ENCODE peak calls at places on chromosomes 5 and 9, in nine cellular contexts. L is fibroblast of mammary gland, F is neural progenitor cell, B is cardiac fibroblast, V is astrocyte of the spinal cord, D is pancreas, U is GM12878, Y is GM12865, R is spleen. Z is an unnamed sample.

GRCh38 chr5:41392016-41392415 is 118.4 kb downstream of the PLCXD3 start:
- DNase-seq in V (no peak), U (no peak), D (no peak), L (no peak), Y (no peak), F (no peak), B (no peak), R (no peak), Z (no peak)

GRCh38 chr5:150395690-150395979 is 17.1 kb downstream of the CD74 start:
- DNase-seq in L (no peak), V (no peak), D (no peak), F (no peak), B (no peak), R (no peak), Y (no peak), U (no peak), Z (no peak)

GRCh38 chr5:159051431-159052281 is 48.1 kb downstream of the EBF1 start:
- DNase-seq in B (peak), F (peak), R (peak), V (no peak), D (peak), L (no peak), U (no peak), Y (peak), Z (no peak)

GRCh38 chr9:109817146-109817845 is 37.3 kb downstream of the PALM2AKAP2 start:
- DNase-seq in U (no peak), L (peak), F (no peak), R (no peak), B (peak), V (peak), Y (no peak), D (no peak), Z (no peak)

GRCh38 chr5:138725153-138725884 is 27.9 kb upstream of the CTNNA1 start:
- DNase-seq in L (peak), R (no peak), B (peak), F (peak), U (no peak), D (no peak), V (peak), Y (peak), Z (no peak)

GRCh38 chr9:87323933-87324332 is 173.7 kb upstream of the DAPK1 start:
- DNase-seq in R (no peak), Y (no peak), L (no peak), V (no peak), D (no peak), B (no peak), F (no peak), U (no peak), Z (no peak)

GRCh38 chr5:62689599-62690368 is 111.2 kb downstream of the LRRC70 start:
- DNase-seq in B (peak), D (no peak), L (no peak), R (no peak), F (no peak), Y (peak), V (no peak), U (no peak), Z (no peak)

GRCh38 chr5:73380052-73380451 is 68.5 kb downstream of the FOXD1 start:
- DNase-seq in F (no peak), V (no peak), B (no peak), L (no peak), R (no peak), Y (no peak), D (no peak), U (no peak), Z (no peak)

GRCh38 chr5:78735834-78736463 is 87.4 kb upstream of the LHFPL2 start:
- DNase-seq in R (no peak), F (no peak), L (no peak), B (no peak), U (no peak), D (no peak), Y (no peak), V (no peak), Z (no peak)

GRCh38 chr9:99030610-99031009 is 74.3 kb upstream of the TGFBR1 start:
- DNase-seq in B (no peak), V (no peak), F (no peak), R (no peak), D (no peak), L (no peak), Y (no peak), U (no peak), Z (no peak)

GRCh38 chr5:143920772-143921171 is 108.8 kb downstream of the HMHB1 start:
- DNase-seq in V (peak), D (no peak), L (peak), B (peak), F (no peak), U (no peak), Y (no peak), R (no peak), Z (no peak)

GRCh38 chr5:4561403-4561802 is 578.7 kb upstream of the ADAMTS16 start:
- DNase-seq in Y (no peak), R (no peak), B (no peak), D (no peak), F (no peak), U (no peak), L (no peak), V (no peak), Z (no peak)

GRCh38 chr9:123933801-123934200 is 3.9 kb upstream of the DENND1A start:
- DNase-seq in L (no peak), R (no peak), F (no peak), U (no peak), Y (no peak), B (no peak), V (no peak), D (no peak), Z (no peak)

GRCh38 chr9:118614011-118614410 is 755.2 kb downstream of the BRINP1 start:
- DNase-seq in U (no peak), R (no peak), Y (no peak), B (no peak), F (no peak), D (no peak), L (no peak), V (no peak), Z (no peak)

GRCh38 chr9:131885144-131885609 is 145.3 kb upstream of the RAPGEF1 start:
- DNase-seq in U (no peak), L (no peak), B (peak), F (no peak), V (no peak), D (no peak), Y (no peak), R (no peak), Z (no peak)

GRCh38 chr5:91053733-91054010 is 329.4 kb downstream of the ARRDC3 start:
- DNase-seq in U (no peak), D (no peak), Y (no peak), V (no peak), R (no peak), L (no peak), F (no peak), B (peak), Z (no peak)

GRCh38 chr5:7437836-7438235 is 41.9 kb downstream of the ADCY2 start:
- DNase-seq in L (no peak), Y (no peak), B (no peak), F (no peak), R (no peak), U (no peak), V (no peak), D (no peak), Z (no peak)

GRCh38 chr9:131423171-131423581 is 29.3 kb downstream of the PRRC2B start:
- DNase-seq in B (peak), F (peak), D (peak), U (peak), R (peak), L (peak), Y (peak), V (peak), Z (peak)

GRCh38 chr9:129697111-129697955 is 31.9 kb downstream of the PRRX2 start:
- DNase-seq in L (peak), R (no peak), Y (no peak), V (peak), F (peak), D (peak), B (peak), U (no peak), Z (no peak)

GRCh38 chr9:137294091-137294683 is 7.9 kb downstream of the NRARP start:
- DNase-seq in F (peak), U (no peak), L (peak), Y (peak), D (peak), B (peak), R (no peak), V (peak), Z (no peak)

GRCh38 chr5:42951169-42951846 is 88.8 kb downstream of the ANXA2R start:
- DNase-seq in V (peak), L (peak), U (peak), B (peak), D (peak), R (peak), F (no peak), Y (peak), Z (no peak)

GRCh38 chr9:114304416-114305188 is 18.3 kb upstream of the ORM1 start:
- DNase-seq in Y (no peak), F (no peak), R (peak), V (no peak), D (peak), B (no peak), L (no peak), U (no peak), Z (no peak)

GRCh38 chr9:111937781-111938426 is 41.3 kb downstream of the UGCG start:
- DNase-seq in V (peak), D (no peak), Y (peak), B (peak), U (peak), L (peak), F (no peak), R (peak), Z (no peak)

GRCh38 chr5:151257731-151258715 is 5.0 kb downstream of the GM2A start:
- DNase-seq in B (peak), R (peak), U (peak), F (no peak), V (no peak), Y (peak), D (no peak), L (peak), Z (no peak)

GRCh38 chr5:10411336-10411735 is 30.3 kb upstream of the ROPN1L start:
- DNase-seq in Y (no peak), V (no peak), F (no peak), U (no peak), D (no peak), B (no peak), L (no peak), R (no peak), Z (no peak)
- TF ChIP-seq CTCF in Y (no peak), V (no peak), F (no peak), U (no peak), D (no peak), B (no peak), L (no peak), R (no peak), Z (no peak)

GRCh38 chr9:133971121-133971951 is 20.8 kb downstream of the VAV2 start:
- DNase-seq in Y (no peak), D (peak), U (no peak), L (no peak), B (no peak), R (peak), F (no peak), V (no peak), Z (no peak)

GRCh38 chr9:133972041-133972970 is 19.8 kb downstream of the VAV2 start:
- DNase-seq in B (no peak), L (no peak), F (no peak), Y (no peak), D (peak), V (no peak), R (peak), U (no peak), Z (no peak)

GRCh38 chr9:133973791-133974630 is 18.1 kb downstream of the VAV2 start:
- DNase-seq in B (no peak), L (no peak), Y (no peak), F (peak), D (peak), U (no peak), R (peak), V (no peak), Z (no peak)

GRCh38 chr9:133974631-133975341 is 17.3 kb downstream of the VAV2 start:
- DNase-seq in F (no peak), R (peak), D (peak), U (no peak), L (no peak), V (no peak), Y (no peak), B (no peak), Z (no peak)

DNA sequence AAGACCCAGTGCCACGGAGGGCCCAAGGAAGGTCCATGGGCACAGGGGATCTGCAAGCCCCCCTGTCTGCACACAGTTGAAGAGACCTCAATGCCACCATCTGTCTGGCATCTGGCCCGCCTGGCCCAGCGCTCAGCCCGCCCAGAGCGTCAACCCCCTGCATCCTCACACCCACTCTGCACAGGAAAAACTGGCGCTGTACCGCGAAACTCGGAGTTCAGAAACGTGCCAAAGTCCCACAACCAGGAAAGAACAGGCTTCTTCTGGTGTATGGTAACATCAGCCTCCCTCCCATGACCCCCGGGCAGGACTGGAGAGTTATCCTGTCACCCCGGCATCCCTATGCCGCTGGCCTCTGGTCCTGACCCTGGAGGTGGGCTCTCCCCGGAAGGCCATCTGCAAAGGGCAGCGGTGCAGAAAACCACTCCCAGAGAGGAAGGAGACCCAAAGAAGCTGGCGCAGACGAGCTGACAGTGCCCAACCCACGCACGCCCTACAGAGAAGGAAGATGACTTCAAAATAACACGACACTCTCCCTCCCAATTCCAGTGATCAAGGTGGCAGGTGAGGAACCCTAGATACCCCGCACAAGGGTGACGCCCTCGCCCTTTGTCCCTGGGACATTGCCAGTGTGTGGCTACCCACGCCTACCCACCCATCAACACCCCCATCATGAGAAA is 18.9 kb downstream of the VAV2 start:
- DNase-seq in V (no peak), L (no peak), F (no peak), Y (no peak), D (peak), B (no peak), U (no peak), R (peak), Z (no peak)
- H3K4me3 ChIP-seq in V (no peak), L (no peak), F (no peak), Y (no peak), D (no peak), B (no peak), U (no peak), R (no peak), Z (no peak)

DNA sequence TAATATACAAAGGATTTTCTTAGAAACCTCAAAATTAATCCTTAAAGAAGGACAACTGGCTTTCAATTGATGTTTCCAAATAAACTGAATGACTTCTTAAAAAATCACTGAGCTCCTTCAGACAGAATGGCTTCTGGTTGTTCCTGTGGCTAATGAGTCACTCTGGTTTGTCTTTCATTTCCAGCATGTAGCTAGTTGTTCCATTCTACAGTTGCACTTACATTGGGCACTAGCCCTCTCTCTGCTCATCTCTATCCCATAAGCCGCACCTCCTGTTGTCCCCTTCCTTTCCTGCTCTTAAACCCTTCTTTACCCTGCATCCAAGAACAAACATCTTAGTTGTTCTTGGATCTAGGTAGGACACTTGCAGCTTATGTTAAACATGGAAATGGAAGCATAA is 235.3 kb upstream of the HAPLN1 start:
- DNase-seq in L (peak), U (no peak), F (no peak), D (no peak), Y (no peak), B (peak), V (peak), R (no peak), Z (peak)
- TF ChIP-seq CTCF in L (no peak), U (no peak), F (no peak), D (no peak), Y (no peak), B (no peak), V (no peak), R (no peak), Z (no peak)

GRCh38 chr5:36261186-36261585 is 19.5 kb upstream of the NADK2 start:
- DNase-seq in D (no peak), U (no peak), V (no peak), Y (no peak), R (no peak), F (no peak), B (no peak), L (no peak), Z (no peak)
- H3K4me3 ChIP-seq in D (no peak), U (no peak), V (no peak), Y (no peak), R (no peak), F (no peak), B (no peak), L (no peak), Z (no peak)

GRCh38 chr5:153783278-153783677 is 255.4 kb downstream of the FAM114A2 start:
- DNase-seq in B (no peak), L (no peak), D (no peak), U (no peak), V (no peak), R (no peak), F (peak), Y (no peak), Z (no peak)
- TF ChIP-seq CTCF in B (no peak), L (no peak), D (no peak), U (no peak), V (no peak), R (no peak), F (no peak), Y (no peak), Z (no peak)

GRCh38 chr9:91419222-91420191 is 4.1 kb downstream of the NFIL3 start:
- DNase-seq in U (no peak), V (peak), F (no peak), B (peak), Y (no peak), D (no peak), L (peak), R (no peak), Z (peak)
- H3K4me3 ChIP-seq in U (no peak), V (no peak), F (no peak), B (no peak), Y (no peak), D (no peak), L (peak), R (peak), Z (peak)

DNA sequence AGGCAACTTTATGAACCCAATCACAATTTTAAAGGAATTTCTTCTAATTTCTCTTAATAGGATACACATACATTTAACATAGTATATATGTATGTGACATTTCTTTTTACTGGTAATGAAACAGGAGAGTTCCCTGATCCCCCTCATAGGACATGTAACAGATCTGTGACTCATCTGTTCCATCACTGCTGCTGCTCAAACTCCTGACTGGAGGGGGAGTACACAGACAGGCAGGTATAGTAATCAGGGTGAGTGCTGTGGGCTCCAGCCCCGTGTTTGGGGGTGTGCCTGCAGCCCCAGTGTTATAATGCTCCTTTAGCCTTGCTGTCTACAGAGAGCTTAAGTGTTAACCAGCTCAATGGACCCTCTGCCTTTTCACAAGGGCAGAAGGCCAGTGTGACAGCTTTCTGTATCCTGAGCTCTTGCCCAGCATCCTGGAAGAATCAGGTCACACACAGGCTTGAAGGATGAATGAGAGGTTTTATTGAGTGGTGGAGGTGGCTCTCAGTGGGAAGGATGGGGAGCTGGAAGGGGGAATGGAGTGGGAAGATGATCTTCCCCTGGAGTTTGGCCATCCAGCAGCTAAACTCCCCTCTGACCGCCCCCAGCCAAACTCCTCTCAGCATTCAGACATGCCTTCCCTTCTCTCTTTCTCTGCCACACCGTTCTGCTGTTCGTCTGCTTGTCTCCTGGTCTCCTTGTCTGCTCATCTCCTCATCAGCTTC is 161.3 kb downstream of the ZNF608 start:
- DNase-seq in D (no peak), U (no peak), V (no peak), L (peak), R (no peak), F (no peak), B (no peak), Y (peak), Z (no peak)
- TF ChIP-seq CTCF in D (no peak), U (no peak), V (no peak), L (no peak), R (no peak), F (no peak), B (no peak), Y (no peak), Z (no peak)

DNA sequence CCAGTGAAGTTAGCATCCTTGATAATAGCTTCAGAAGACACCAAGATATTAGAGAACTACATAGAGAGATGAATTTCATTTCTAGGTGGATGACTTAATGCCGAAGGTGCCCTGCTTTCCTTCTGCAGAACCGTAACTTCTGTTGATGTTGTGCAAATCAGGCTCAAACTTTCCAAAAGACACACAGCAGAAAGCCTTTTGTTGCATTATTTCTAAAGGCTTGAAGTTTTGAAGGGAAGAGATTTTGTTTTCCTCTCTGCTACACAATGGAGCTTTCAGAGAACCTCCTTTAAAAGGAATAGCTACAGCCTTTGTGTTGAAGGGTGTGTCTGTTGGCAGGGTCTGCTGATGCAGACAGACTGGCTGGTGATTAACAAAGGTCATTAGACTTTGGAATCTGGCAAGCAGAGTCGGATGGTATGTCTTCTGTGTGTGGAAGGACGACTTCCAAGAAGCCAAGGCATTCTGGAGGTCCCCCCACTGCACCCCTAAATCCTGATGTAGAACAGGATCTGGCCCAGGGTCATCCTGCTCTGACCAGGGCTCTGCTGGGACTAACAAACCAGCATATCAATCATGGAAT is 57.8 kb downstream of the ZNF462 start:
- DNase-seq in U (no peak), Y (no peak), L (peak), D (no peak), R (no peak), B (peak), F (peak), V (peak), Z (peak)
- H3K4me3 ChIP-seq in U (no peak), Y (no peak), L (no peak), D (no peak), R (no peak), B (no peak), F (no peak), V (no peak), Z (peak)

DNA sequence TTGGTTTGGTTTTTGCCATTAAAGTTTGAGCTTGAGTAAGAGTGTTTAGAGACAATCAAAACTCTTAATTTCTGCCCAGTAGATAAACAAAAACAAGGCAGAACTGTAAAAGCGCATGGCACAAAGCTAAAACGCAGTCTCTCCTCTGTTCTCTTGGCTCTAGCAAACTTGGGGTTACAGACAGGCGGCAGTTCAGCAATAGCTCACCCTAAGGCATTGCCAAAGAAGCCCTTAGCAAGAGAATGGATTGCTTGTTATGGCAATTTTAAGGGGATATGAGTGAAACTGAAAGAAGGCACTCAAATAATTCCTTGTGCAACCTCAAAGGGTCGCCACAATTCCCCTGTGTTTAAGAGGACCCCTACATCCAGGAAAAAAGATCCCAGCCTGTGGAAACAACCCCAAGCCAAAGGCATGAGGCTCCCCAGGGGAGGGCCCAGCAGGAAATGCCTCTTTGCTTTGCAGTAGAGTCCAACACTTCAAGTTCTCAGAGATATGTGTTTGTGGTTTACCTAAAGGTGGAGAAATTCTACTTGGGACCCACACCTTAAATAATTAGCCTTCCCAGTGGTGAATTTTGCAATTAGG is 317.0 kb upstream of the MPDZ start:
- DNase-seq in R (no peak), Y (no peak), B (no peak), D (no peak), F (no peak), L (no peak), V (no peak), U (no peak), Z (no peak)
- TF ChIP-seq CTCF in R (no peak), Y (no peak), B (no peak), D (no peak), F (no peak), L (no peak), V (no peak), U (no peak), Z (no peak)

Z was measured in epithelial cell of proximal tubule.